ENCODE peak calls at places on chromosome 16, in eight cellular contexts. N is psoas muscle, O is heart left ventricle, W is MM.1S, V is colonic mucosa, X is transverse colon, H is A549, A is cardiac muscle cell. S is an unnamed sample. For H3K4me1, the result is how much of the 10 kb centered on the place peaks cover.

GRCh38 chr16:74100405-74101316 is 196.0 kb upstream of the PSMD7 start:
- DNase-seq in N (no peak), O (no peak), W (no peak), V (no peak), X (no peak), H (no peak), A (no peak), S (no peak)

GRCh38 chr16:19284207-19284606 is 1.3 kb upstream of the CLEC19A start:
- DNase-seq in N (no peak), O (no peak), W (no peak), V (no peak), X (no peak), H (peak), A (no peak), S (no peak)

GRCh38 chr16:83187404-83187803 is 560.6 kb downstream of the CDH13 start:
- DNase-seq in N (no peak), O (no peak), W (no peak), V (no peak), X (no peak), H (no peak), A (no peak), S (no peak)

GRCh38 chr16:28505489-28506137 is 1.0 kb downstream of the IL27 start:
- DNase-seq in N (no peak), O (no peak), W (no peak), V (no peak), X (no peak), H (no peak), A (no peak), S (no peak)

GRCh38 chr16:81384006-81384405 is 60.6 kb upstream of the CMIP start:
- DNase-seq in N (no peak), O (no peak), W (no peak), V (no peak), X (no peak), H (no peak), A (no peak), S (no peak)

GRCh38 chr16:29674188-29674587 is 4.8 kb upstream of the QPRT start:
- DNase-seq in N (peak), O (peak), W (no peak), V (peak), X (peak), H (no peak), A (no peak), S (no peak)

GRCh38 chr16:79104567-79104966 is 496.0 kb downstream of the MAF start:
- DNase-seq in N (no peak), O (no peak), W (no peak), V (no peak), X (no peak), H (no peak), A (peak), S (no peak)

GRCh38 chr16:55370762-55371482 is 46.9 kb downstream of the IRX6 start:
- DNase-seq in N (peak), O (peak), W (peak), V (peak), X (peak), H (peak), A (peak), S (no peak)

GRCh38 chr16:31874354-31875111 is 926 bp downstream of the ZNF267 start:
- DNase-seq in N (no peak), O (no peak), W (peak), V (peak), X (no peak), H (peak), A (peak), S (peak)

GRCh38 chr16:88784074-88784855 is 755 bp downstream of the PIEZO1 start:
- DNase-seq in N (peak), O (peak), W (peak), V (peak), X (peak), H (peak), A (peak), S (peak)

GRCh38 chr16:75226550-75227360 is 8.0 kb downstream of the CTRB1 start:
- DNase-seq in N (peak), O (no peak), W (no peak), V (peak), X (no peak), H (no peak), A (no peak), S (no peak)

GRCh38 chr16:9077001-9077809 is 14.2 kb upstream of the HAPSTR1 start:
- DNase-seq in N (no peak), O (no peak), W (peak), V (no peak), X (no peak), H (no peak), A (no peak), S (peak)

GRCh38 chr16:26830716-26831115 is 236.0 kb upstream of the C16orf82 start:
- DNase-seq in N (no peak), O (peak), W (no peak), V (no peak), X (no peak), H (no peak), A (no peak), S (no peak)

GRCh38 chr16:29742683-29743275 is 3.0 kb downstream of the C16orf54 start:
- DNase-seq in N (no peak), O (no peak), W (no peak), V (peak), X (no peak), H (no peak), A (no peak), S (no peak)

GRCh38 chr16:50697421-50697715 is 4.0 kb downstream of the NOD2 start:
- DNase-seq in N (no peak), O (no peak), W (no peak), V (no peak), X (no peak), H (no peak), A (no peak), S (no peak)

GRCh38 chr16:50697881-50698767 is 4.7 kb downstream of the NOD2 start:
- DNase-seq in N (no peak), O (peak), W (peak), V (no peak), X (peak), H (no peak), A (no peak), S (no peak)

GRCh38 chr16:50696575-50697420 is 3.4 kb downstream of the NOD2 start:
- DNase-seq in N (peak), O (peak), W (peak), V (peak), X (peak), H (peak), A (no peak), S (no peak)

GRCh38 chr16:50702725-50703124 is 9.3 kb downstream of the NOD2 start:
- DNase-seq in N (no peak), O (no peak), W (no peak), V (no peak), X (no peak), H (no peak), A (no peak), S (no peak)

DNA sequence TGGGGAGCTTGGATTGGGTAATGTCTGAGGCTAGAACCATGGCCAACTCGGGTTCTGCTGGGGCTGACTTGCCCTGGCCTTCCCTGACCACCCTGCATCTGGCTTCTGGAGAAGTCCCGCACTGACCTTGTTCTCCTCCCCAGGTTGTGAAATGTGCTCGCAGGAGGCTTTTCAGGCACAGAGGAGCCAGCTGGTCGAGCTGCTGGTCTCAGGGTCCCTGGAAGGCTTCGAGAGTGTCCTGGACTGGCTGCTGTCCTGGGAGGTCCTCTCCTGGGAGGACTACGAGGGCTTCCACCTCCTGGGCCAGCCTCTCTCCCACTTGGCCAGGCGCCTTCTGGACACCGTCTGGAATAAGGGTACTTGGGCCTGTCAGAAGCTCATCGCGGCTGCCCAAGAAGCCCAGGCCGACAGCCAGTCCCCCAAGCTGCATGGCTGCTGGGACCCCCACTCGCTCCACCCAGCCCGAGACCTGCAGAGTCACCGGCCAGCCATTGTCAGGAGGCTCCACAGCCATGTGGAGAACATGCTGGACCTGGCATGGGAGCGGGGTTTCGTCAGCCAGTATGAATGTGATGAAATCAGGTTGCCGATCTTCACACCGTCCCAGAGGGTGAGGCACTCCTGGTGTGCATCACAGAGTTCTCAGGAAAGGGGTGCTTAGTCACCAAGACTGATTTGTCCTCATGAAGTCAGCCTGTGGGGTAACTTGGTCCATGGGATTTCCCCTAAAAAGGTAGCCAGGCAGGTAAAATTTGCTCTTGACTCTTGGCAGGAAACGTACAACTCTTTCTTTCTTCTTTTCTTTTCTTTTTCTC is 6.1 kb downstream of the NOD2 start:
- DNase-seq in N (no peak), O (no peak), W (no peak), V (no peak), X (no peak), H (no peak), A (no peak), S (no peak)
- H3K4me1 ChIP-seq in N (under half), O (under half), W (under half), V (under half), X (under half), H (under half), A (under half), S (under half)

GRCh38 chr16:4494746-4495490 is 18.7 kb downstream of the HMOX2 start:
- DNase-seq in N (no peak), O (no peak), W (no peak), V (no peak), X (no peak), H (no peak), A (no peak), S (no peak)

GRCh38 chr16:4498546-4499195 is 22.5 kb downstream of the HMOX2 start:
- DNase-seq in N (no peak), O (no peak), W (no peak), V (no peak), X (no peak), H (no peak), A (no peak), S (no peak)

GRCh38 chr16:4495766-4496165 is 19.6 kb downstream of the HMOX2 start:
- DNase-seq in N (no peak), O (no peak), W (no peak), V (no peak), X (no peak), H (no peak), A (no peak), S (no peak)

GRCh38 chr16:4499196-4499555 is 23.0 kb downstream of the HMOX2 start:
- DNase-seq in N (no peak), O (no peak), W (no peak), V (no peak), X (no peak), H (no peak), A (no peak), S (no peak)

DNA sequence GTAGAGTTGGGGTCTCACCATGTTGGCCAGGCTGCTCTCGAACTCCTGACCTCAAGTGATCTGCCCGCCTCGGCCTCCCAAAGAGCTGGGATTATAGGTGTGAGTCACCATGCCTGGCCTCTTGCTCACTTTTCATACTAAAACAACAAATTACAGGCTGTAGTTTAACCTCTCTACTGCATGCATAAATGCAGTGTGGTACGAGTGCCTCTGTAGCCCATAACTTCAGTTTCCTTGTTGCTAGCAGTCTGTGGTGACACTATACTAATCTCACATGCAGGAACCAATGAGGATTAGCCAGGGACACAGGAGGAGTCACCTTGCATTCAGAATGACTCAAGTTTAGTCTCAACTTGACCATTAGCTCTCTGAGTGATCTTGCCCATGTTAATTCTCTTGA is 20.1 kb downstream of the HMOX2 start:
- DNase-seq in N (no peak), O (no peak), W (no peak), V (no peak), X (no peak), H (no peak), A (no peak), S (no peak)
- H3K27ac ChIP-seq in N (no peak), O (no peak), W (no peak), V (no peak), X (no peak), H (peak), A (no peak), S (no peak)

GRCh38 chr16:3029499-3030127 is 5.8 kb downstream of the THOC6 start:
- DNase-seq in N (no peak), O (no peak), W (no peak), V (no peak), X (no peak), H (no peak), A (no peak), S (no peak)
- H3K4me3 ChIP-seq in N (no peak), O (peak), W (no peak), V (no peak), X (no peak), H (no peak), A (no peak), S (no peak)

GRCh38 chr16:77289331-77289809 is 90.2 kb downstream of the SYCE1L start:
- DNase-seq in N (no peak), O (no peak), W (no peak), V (no peak), X (no peak), H (peak), A (peak), S (no peak)
- H3K4me1 ChIP-seq in N (under half), O (under half), W (under half), V (under half), X (under half), H (under half), A (under half), S (under half)

GRCh38 chr16:72978212-72978611 is 69.7 kb downstream of the ZFHX3 start:
- DNase-seq in N (no peak), O (no peak), W (no peak), V (no peak), X (no peak), H (no peak), A (no peak), S (no peak)
- H3K27ac ChIP-seq in N (no peak), O (no peak), W (no peak), V (no peak), X (peak), H (no peak), A (no peak), S (no peak)

DNA sequence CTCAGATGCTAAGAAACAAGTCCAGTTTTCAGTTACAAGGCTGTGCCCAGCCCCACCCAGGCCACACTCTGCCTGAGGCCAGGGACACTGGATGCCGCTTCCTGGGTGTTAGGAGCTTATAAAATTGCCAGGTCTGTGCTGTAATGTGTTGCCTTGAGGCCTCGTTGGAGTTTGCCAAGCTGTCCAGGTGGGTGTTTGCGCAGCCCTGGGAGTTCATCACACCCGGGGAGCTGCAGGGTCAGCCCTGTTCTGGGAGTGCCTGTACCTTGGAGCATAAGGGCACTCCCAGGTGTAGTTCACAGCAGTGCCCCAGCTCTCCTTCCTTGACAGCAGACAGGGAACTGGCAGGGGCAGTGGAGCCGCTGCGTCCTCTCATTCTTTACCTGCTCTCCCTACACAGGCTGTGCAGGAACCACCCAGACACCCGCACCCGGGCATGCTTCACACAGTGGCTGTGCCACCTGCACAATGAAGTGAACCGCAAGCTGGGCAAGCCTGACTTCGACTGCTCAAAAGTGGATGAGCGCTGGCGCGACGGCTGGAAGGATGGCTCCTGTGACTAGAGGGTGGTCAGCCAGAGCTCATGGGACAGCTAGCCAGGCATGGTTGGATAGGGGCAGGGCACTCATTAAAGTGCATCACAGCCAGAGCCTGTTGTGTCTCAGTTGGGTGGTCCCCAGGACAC is 1.6 kb downstream of the GFER start:
- DNase-seq in N (no peak), O (no peak), W (no peak), V (peak), X (peak), H (no peak), A (no peak), S (no peak)
- H3K4me3 ChIP-seq in N (peak), O (no peak), W (peak), V (peak), X (no peak), H (peak), A (no peak), S (peak)

DNA sequence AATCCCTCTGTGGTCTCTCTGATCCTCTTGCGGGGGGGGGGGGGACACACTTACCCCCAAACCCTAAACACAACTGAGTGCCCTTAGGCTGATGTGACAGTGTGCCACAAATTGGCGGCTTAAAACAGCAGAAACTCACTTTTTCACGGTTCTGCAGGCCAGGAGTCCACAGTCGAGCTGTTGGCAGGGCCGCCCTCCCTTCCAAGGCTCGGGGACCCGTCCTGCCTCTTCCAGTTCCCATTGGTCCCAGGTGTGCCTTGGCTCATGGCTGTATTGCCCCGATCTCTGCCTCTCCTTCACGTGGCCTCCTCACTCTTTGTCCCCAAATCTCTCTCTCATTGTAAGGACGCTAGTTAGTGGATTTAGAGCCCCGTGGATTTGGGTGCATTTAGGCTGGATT is 199.9 kb upstream of the CIBAR2 start:
- DNase-seq in N (no peak), O (no peak), W (no peak), V (no peak), X (no peak), H (no peak), A (no peak), S (no peak)
- H3K4me1 ChIP-seq in N (half or more), O (under half), W (under half), V (under half), X (under half), H (under half), A (half or more), S (half or more)